ENCODE peak calls at places on chromosome 14, in six cellular contexts. Y is cardiac muscle cell, V is astrocyte of the spinal cord, E is thoracic aorta, Z is chondrocyte, K is foreskin fibroblast. B is an unnamed sample.

GRCh38 chr14:71597955-71598659 is 334.1 kb upstream of the RGS6 start:
- DNase-seq in Z (no peak), E (no peak), K (no peak), Y (no peak), V (no peak), B (no peak)

GRCh38 chr14:24095196-24096068 is 1.3 kb downstream of the PCK2 start:
- DNase-seq in Y (peak), K (peak), E (no peak), V (peak), Z (no peak), B (peak)

GRCh38 chr14:91647817-91648216 is 84.1 kb downstream of the CATSPERB start:
- DNase-seq in K (no peak), E (no peak), Y (no peak), Z (no peak), V (no peak), B (no peak)

GRCh38 chr14:58072288-58073071 is 79.5 kb downstream of the ARMH4 start:
- DNase-seq in Y (peak), Z (no peak), V (peak), E (no peak), K (peak), B (no peak)

GRCh38 chr14:55589171-55589570 is 9.2 kb downstream of the KTN1 start:
- DNase-seq in Y (no peak), V (no peak), Z (no peak), E (no peak), K (no peak), B (no peak)

GRCh38 chr14:69260246-69260978 is 454 bp downstream of the GALNT16 start:
- DNase-seq in Y (peak), Z (no peak), V (no peak), E (no peak), K (no peak), B (no peak)

GRCh38 chr14:102590667-102591099 is 1.8 kb upstream of the RCOR1 start:
- DNase-seq in K (peak), Z (no peak), E (no peak), Y (peak), V (peak), B (no peak)

GRCh38 chr14:28143340-28143739 is 623.2 kb upstream of the FOXG1 start:
- DNase-seq in K (no peak), Y (no peak), V (no peak), Z (no peak), E (no peak), B (no peak)

GRCh38 chr14:85529803-85530574 is at the start of gene FLRT2:
- DNase-seq in Z (no peak), Y (peak), V (peak), E (no peak), K (no peak), B (no peak)

GRCh38 chr14:106875503-106875902 is 1349.1 kb downstream of the TMEM121 start:
- DNase-seq in Z (no peak), Y (no peak), V (no peak), E (no peak), K (no peak), B (no peak)

GRCh38 chr14:59018978-59019377 is 169.5 kb upstream of the DAAM1 start:
- DNase-seq in V (no peak), Z (no peak), Y (peak), K (no peak), E (no peak), B (no peak)

GRCh38 chr14:66403183-66403582 is 83.0 kb upstream of the CCDC196 start:
- DNase-seq in Z (no peak), E (no peak), Y (peak), V (peak), K (peak), B (peak)

GRCh38 chr14:84254205-84254788 is 1275.6 kb upstream of the FLRT2 start:
- DNase-seq in E (no peak), K (no peak), Y (peak), Z (no peak), V (no peak), B (no peak)

GRCh38 chr14:37890095-37890494 is 294.7 kb downstream of the TTC6 start:
- DNase-seq in V (no peak), E (no peak), K (no peak), Z (no peak), Y (no peak), B (no peak)

GRCh38 chr14:76844223-76844622 is 18.0 kb downstream of the LRRC74A start:
- DNase-seq in K (no peak), E (no peak), V (peak), Z (no peak), Y (peak), B (peak)

GRCh38 chr14:70188608-70189540 is at the start of gene SLC8A3:
- DNase-seq in V (peak), Z (no peak), K (peak), Y (peak), E (no peak), B (no peak)

GRCh38 chr14:40115583-40115982 is 683.4 kb upstream of the FBXO33 start:
- DNase-seq in V (no peak), Z (no peak), Y (no peak), E (no peak), K (no peak), B (no peak)

GRCh38 chr14:92613008-92613658 is 99.6 kb downstream of the RIN3 start:
- DNase-seq in V (no peak), K (no peak), E (no peak), Z (no peak), Y (peak), B (no peak)

GRCh38 chr14:93137864-93138263 is 22.1 kb upstream of the ITPK1 start:
- DNase-seq in Z (no peak), E (no peak), Y (peak), V (no peak), K (no peak), B (no peak)

GRCh38 chr14:65928995-65929394 is 516.5 kb downstream of the FUT8 start:
- DNase-seq in Y (no peak), V (no peak), E (no peak), K (no peak), Z (no peak), B (no peak)

GRCh38 chr14:22296722-22297121 is 292.3 kb downstream of the DAD1 start:
- DNase-seq in V (peak), E (no peak), Y (peak), K (peak), Z (no peak), B (peak)

GRCh38 chr14:30296956-30297405 is 262.0 kb upstream of the G2E3 start:
- DNase-seq in K (no peak), E (no peak), V (no peak), Y (no peak), Z (no peak), B (no peak)

GRCh38 chr14:30291216-30291615 is 267.7 kb upstream of the G2E3 start:
- DNase-seq in V (peak), Y (peak), Z (no peak), E (no peak), K (peak), B (no peak)

GRCh38 chr14:30287579-30288445 is 271.1 kb upstream of the G2E3 start:
- DNase-seq in K (no peak), V (no peak), E (no peak), Z (no peak), Y (no peak), B (no peak)

GRCh38 chr14:30295980-30296379 is 263.0 kb upstream of the G2E3 start:
- DNase-seq in E (no peak), K (no peak), Y (no peak), Z (no peak), V (no peak), B (no peak)

DNA sequence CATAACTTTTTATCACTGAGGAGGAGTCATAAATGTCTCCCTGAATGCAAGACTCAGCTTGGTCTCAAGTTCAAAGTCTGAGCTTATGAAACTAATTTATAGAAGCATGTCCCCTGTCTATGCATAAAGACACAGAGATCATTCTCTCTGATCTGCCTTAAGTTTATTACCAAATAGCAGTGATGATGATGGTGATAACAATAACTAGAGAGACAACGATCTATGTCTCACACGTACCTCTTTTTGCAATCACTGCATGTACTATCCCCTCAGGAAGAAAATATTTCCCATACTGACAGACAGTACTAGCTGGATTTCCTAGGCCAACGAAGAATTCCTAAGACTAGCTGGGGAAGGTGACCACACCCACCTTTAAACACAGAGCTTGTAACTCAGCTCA is 266.4 kb upstream of the G2E3 start:
- DNase-seq in K (no peak), E (no peak), Z (no peak), Y (no peak), V (no peak), B (no peak)
- TF ChIP-seq CTCF in K (no peak), E (no peak), Z (no peak), Y (no peak), V (no peak), B (no peak)

GRCh38 chr14:104331871-104332605 is 193.7 kb downstream of the KIF26A start:
- DNase-seq in V (no peak), E (no peak), K (no peak), Y (no peak), Z (no peak), B (no peak)
- TF ChIP-seq CTCF in V (no peak), E (no peak), K (no peak), Y (no peak), Z (no peak), B (peak)

DNA sequence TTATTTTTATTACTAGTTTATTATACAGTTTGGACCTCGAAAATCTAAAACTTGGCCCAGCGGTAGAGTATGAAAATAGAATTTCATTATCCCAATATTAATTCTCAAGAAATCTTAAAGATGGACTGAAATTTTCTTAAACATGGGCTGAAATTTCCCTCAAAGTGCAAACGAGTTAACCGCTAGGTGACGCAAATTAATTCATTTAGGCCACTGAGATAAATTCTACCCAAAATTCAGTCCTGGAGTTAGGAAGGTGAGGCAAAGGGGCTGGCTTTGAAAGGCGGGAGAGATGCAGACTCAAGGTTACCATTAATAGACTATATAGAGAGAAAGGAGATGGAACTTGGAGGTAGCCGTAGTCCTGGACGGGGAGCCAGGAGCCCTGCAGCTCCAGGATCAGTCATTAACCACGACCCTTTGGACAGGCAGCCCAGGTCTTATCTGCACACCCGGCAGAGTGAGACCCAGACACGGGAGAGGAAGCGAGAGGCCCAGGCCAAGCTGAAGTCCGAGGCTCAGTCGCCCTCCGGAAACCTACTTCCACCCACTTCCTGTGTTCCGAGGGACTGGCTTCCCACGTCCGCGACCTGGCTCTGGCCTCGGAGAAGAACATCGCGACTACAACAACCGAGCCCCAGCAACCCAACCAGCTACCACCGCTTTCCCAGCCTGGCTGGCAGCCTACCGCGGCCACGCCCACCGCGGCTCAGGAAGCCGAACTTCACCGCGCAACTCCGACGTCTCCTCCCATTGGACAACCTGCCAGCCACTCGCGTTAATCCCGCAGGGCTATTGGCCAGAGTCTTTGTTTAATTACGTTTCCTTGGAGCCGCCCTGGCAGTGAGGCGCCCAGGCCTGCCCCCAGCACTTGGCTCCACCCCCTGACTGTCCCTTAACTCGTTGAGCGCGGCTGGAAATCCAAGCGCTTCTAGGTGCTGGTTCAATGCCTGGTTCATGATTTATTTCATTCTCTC is at the start of gene EFCAB11:
- DNase-seq in V (peak), Y (peak), Z (peak), E (peak), K (peak), B (peak)
- TF ChIP-seq CTCF in V (peak), Y (peak), Z (peak), E (no peak), K (no peak), B (no peak)

GRCh38 chr14:51877807-51878206 is 17.4 kb downstream of the GNG2 start:
- DNase-seq in K (no peak), E (no peak), Y (no peak), Z (no peak), V (no peak), B (no peak)

GRCh38 chr14:51884086-51884927 is 23.9 kb downstream of the GNG2 start:
- DNase-seq in Y (peak), E (no peak), Z (no peak), V (peak), K (peak), B (peak)

GRCh38 chr14:51883232-51883631 is 22.8 kb downstream of the GNG2 start:
- DNase-seq in V (no peak), Z (no peak), K (no peak), Y (no peak), E (no peak), B (no peak)

GRCh38 chr14:51879170-51879569 is 18.8 kb downstream of the GNG2 start:
- DNase-seq in V (no peak), Z (no peak), K (no peak), Y (no peak), E (no peak), B (no peak)

GRCh38 chr14:51880810-51881580 is 20.6 kb downstream of the GNG2 start:
- DNase-seq in V (peak), E (no peak), Y (peak), Z (no peak), K (no peak), B (no peak)
- TF ChIP-seq CTCF in V (no peak), E (no peak), Y (no peak), Z (no peak), K (no peak), B (no peak)

DNA sequence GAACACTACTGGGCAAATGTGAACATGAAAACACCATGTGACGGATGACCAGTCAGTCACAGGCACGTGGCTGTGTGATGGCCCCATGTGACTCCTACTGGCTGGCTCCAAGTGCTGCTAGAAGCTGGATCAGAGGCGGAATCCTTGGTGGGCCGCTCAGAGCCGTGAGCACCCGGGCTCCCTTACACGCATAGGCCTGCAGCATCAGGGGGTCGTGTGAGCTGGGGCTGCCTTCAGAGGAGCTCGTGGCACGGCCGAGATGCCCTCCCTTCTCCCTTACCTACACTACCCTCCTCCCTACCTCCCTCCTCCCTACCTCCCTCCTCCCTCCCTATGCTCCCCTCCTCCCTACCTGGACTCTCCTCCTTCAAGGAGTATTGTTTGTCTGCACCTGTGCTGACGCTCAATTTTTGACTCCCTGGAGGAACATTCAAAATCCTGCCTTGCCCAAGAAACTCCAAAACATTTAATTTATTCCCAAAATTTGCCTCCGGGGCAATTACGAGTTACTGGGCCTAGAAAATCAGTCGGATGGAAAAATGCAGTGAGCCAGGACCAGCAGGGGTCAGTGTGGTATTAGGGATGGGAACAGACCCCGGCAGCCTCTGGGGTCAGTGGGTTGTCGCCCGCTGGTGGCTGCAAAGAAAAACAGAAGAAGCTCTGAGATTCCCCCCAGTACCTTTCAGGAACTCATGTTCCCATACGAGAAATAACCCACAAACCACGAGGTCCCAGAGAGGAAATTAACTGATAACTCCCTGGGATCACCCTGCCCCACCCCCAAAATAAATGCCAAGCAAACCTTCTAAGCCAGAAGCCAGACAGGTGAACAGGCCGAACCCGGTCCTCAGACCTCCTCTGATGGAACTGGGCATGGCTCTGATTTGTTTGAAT is 61.3 kb downstream of the C14orf132 start:
- DNase-seq in K (peak), V (peak), Z (no peak), E (no peak), Y (peak), B (peak)
- TF ChIP-seq CTCF in K (peak), V (peak), Z (peak), E (peak), Y (peak), B (peak)

GRCh38 chr14:99055816-99056215 is 216.2 kb downstream of the BCL11B start:
- DNase-seq in E (no peak), V (no peak), K (no peak), Z (peak), Y (no peak), B (no peak)
- TF ChIP-seq CTCF in E (no peak), V (no peak), K (no peak), Z (no peak), Y (no peak), B (no peak)

DNA sequence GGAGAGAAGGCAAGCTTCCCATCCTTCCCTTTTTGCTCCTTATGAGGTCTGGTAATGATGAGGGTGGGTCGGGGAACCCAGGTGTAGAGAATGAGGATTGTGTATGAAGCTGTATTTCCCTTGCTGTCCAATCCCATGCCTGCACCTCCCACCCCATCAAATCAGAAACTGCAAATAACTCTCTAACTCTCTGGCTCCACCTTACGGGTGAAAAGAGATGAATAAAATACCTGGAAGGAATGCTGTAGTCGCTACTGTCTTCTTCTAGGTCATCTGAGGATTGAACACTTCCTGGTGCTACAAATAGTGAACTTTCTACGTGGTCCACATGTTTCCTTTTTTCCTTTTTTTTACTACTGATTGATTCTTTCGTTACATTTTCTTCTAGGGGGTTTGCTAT is 38.9 kb upstream of the DICER1 start:
- DNase-seq in E (no peak), Z (no peak), V (no peak), K (no peak), Y (no peak), B (no peak)
- TF ChIP-seq CTCF in E (no peak), Z (peak), V (peak), K (no peak), Y (no peak), B (no peak)

GRCh38 chr14:74574092-74574438 is 38.0 kb downstream of the LTBP2 start:
- DNase-seq in Y (no peak), V (peak), E (no peak), K (no peak), Z (no peak), B (no peak)

GRCh38 chr14:74571901-74572828 is 39.9 kb downstream of the LTBP2 start:
- DNase-seq in Y (peak), E (no peak), K (peak), V (peak), Z (peak), B (peak)

GRCh38 chr14:74572829-74573360 is 39.1 kb downstream of the LTBP2 start:
- DNase-seq in K (no peak), V (peak), Y (no peak), Z (peak), E (no peak), B (no peak)

GRCh38 chr14:74574706-74575105 is 37.3 kb downstream of the LTBP2 start:
- DNase-seq in Z (no peak), V (no peak), E (no peak), K (peak), Y (no peak), B (no peak)

GRCh38 chr14:74573421-74574091 is 38.5 kb downstream of the LTBP2 start:
- DNase-seq in V (peak), E (no peak), K (no peak), Y (no peak), Z (peak), B (no peak)
- TF ChIP-seq CTCF in V (peak), E (no peak), K (no peak), Y (no peak), Z (peak), B (no peak)

B was measured in HFF-Myc.